ENCODE peak calls at places on chromosome 19, in six cellular contexts. One of them, this sample, is unnamed.

GRCh38 chr19:34711890-34712289 is 22.2 kb upstream of the ZNF181 start:
- DNase-seq in HFFc6: no peak
- DNase-seq in K562: no peak
- DNase-seq in activated B cell treated with CpG ODN at 0.5 μM for 24 hours: no peak
- DNase-seq in NB4: no peak
- DNase-seq in CD4-positive, alpha-beta T cell: no peak
- DNase-seq in this sample: no peak

GRCh38 chr19:33558846-33559245 is 37.3 kb upstream of the PEPD start:
- DNase-seq in K562: no peak
- DNase-seq in CD4-positive, alpha-beta T cell: no peak
- DNase-seq in NB4: no peak
- DNase-seq in activated B cell treated with CpG ODN at 0.5 μM for 24 hours: no peak
- DNase-seq in HFFc6: no peak
- DNase-seq in this sample: no peak

GRCh38 chr19:4970558-4971423 is 1.9 kb downstream of the KDM4B start:
- DNase-seq in K562: peak
- DNase-seq in activated B cell treated with CpG ODN at 0.5 μM for 24 hours: no peak
- DNase-seq in HFFc6: no peak
- DNase-seq in NB4: no peak
- DNase-seq in CD4-positive, alpha-beta T cell: no peak
- DNase-seq in this sample: no peak

GRCh38 chr19:27752530-27753184 is 1460.3 kb downstream of the UQCRFS1 start:
- DNase-seq in NB4: no peak
- DNase-seq in HFFc6: no peak
- DNase-seq in CD4-positive, alpha-beta T cell: no peak
- DNase-seq in activated B cell treated with CpG ODN at 0.5 μM for 24 hours: no peak
- DNase-seq in K562: no peak
- DNase-seq in this sample: no peak

GRCh38 chr19:1633269-1633606 is 19.2 kb downstream of the TCF3 start:
- DNase-seq in activated B cell treated with CpG ODN at 0.5 μM for 24 hours: no peak
- DNase-seq in K562: no peak
- DNase-seq in CD4-positive, alpha-beta T cell: no peak
- DNase-seq in NB4: no peak
- DNase-seq in HFFc6: no peak
- DNase-seq in this sample: no peak

GRCh38 chr19:45922281-45922680 is 7.7 kb upstream of the NANOS2 start:
- DNase-seq in K562: peak
- DNase-seq in NB4: peak
- DNase-seq in HFFc6: no peak
- DNase-seq in CD4-positive, alpha-beta T cell: no peak
- DNase-seq in activated B cell treated with CpG ODN at 0.5 μM for 24 hours: no peak
- DNase-seq in this sample: no peak

GRCh38 chr19:52664461-52664860 is 26.3 kb upstream of the ZNF83 start:
- DNase-seq in K562: peak
- DNase-seq in HFFc6: no peak
- DNase-seq in CD4-positive, alpha-beta T cell: no peak
- DNase-seq in activated B cell treated with CpG ODN at 0.5 μM for 24 hours: no peak
- DNase-seq in NB4: no peak
- DNase-seq in this sample: no peak

GRCh38 chr19:14097532-14098151 is 7.1 kb upstream of the SAMD1 start:
- DNase-seq in activated B cell treated with CpG ODN at 0.5 μM for 24 hours: no peak
- DNase-seq in CD4-positive, alpha-beta T cell: no peak
- DNase-seq in HFFc6: no peak
- DNase-seq in NB4: peak
- DNase-seq in K562: peak
- DNase-seq in this sample: no peak

GRCh38 chr19:17743874-17744273 is 7.4 kb upstream of the FCHO1 start:
- DNase-seq in HFFc6: peak
- DNase-seq in K562: peak
- DNase-seq in CD4-positive, alpha-beta T cell: no peak
- DNase-seq in activated B cell treated with CpG ODN at 0.5 μM for 24 hours: no peak
- DNase-seq in NB4: peak
- DNase-seq in this sample: no peak

GRCh38 chr19:13036366-13036976 is 41.2 kb downstream of the NFIX start:
- DNase-seq in K562: peak
- DNase-seq in HFFc6: peak
- DNase-seq in CD4-positive, alpha-beta T cell: no peak
- DNase-seq in NB4: peak
- DNase-seq in activated B cell treated with CpG ODN at 0.5 μM for 24 hours: no peak
- DNase-seq in this sample: peak

GRCh38 chr19:29054886-29055675 is 157.9 kb downstream of the UQCRFS1 start:
- DNase-seq in K562: no peak
- DNase-seq in CD4-positive, alpha-beta T cell: no peak
- DNase-seq in activated B cell treated with CpG ODN at 0.5 μM for 24 hours: no peak
- DNase-seq in NB4: no peak
- DNase-seq in HFFc6: no peak
- DNase-seq in this sample: no peak

GRCh38 chr19:35618857-35619256 is 6.3 kb downstream of the HAUS5 start:
- DNase-seq in K562: no peak
- DNase-seq in HFFc6: no peak
- DNase-seq in CD4-positive, alpha-beta T cell: no peak
- DNase-seq in NB4: no peak
- DNase-seq in activated B cell treated with CpG ODN at 0.5 μM for 24 hours: no peak
- DNase-seq in this sample: no peak

GRCh38 chr19:44875666-44876418 is 15.2 kb upstream of the TOMM40 start:
- DNase-seq in K562: no peak
- DNase-seq in activated B cell treated with CpG ODN at 0.5 μM for 24 hours: no peak
- DNase-seq in HFFc6: no peak
- DNase-seq in NB4: no peak
- DNase-seq in CD4-positive, alpha-beta T cell: no peak
- DNase-seq in this sample: peak

GRCh38 chr19:42114412-42114811 is 17.8 kb downstream of the POU2F2 start:
- DNase-seq in K562: no peak
- DNase-seq in NB4: no peak
- DNase-seq in HFFc6: no peak
- DNase-seq in CD4-positive, alpha-beta T cell: no peak
- DNase-seq in activated B cell treated with CpG ODN at 0.5 μM for 24 hours: peak
- DNase-seq in this sample: no peak

GRCh38 chr19:52226652-52227051 is 36.8 kb downstream of the PPP2R1A start:
- DNase-seq in K562: no peak
- DNase-seq in NB4: no peak
- DNase-seq in activated B cell treated with CpG ODN at 0.5 μM for 24 hours: no peak
- DNase-seq in CD4-positive, alpha-beta T cell: no peak
- DNase-seq in HFFc6: no peak
- DNase-seq in this sample: no peak

GRCh38 chr19:16943942-16944625 is 55.3 kb downstream of the F2RL3 start:
- DNase-seq in activated B cell treated with CpG ODN at 0.5 μM for 24 hours: no peak
- DNase-seq in NB4: no peak
- DNase-seq in CD4-positive, alpha-beta T cell: no peak
- DNase-seq in K562: no peak
- DNase-seq in HFFc6: no peak
- DNase-seq in this sample: no peak

GRCh38 chr19:47195462-47195861 is 35.5 kb downstream of the BBC3 start:
- DNase-seq in HFFc6: no peak
- DNase-seq in activated B cell treated with CpG ODN at 0.5 μM for 24 hours: no peak
- DNase-seq in NB4: no peak
- DNase-seq in CD4-positive, alpha-beta T cell: no peak
- DNase-seq in K562: no peak
- DNase-seq in this sample: no peak

GRCh38 chr19:4547303-4548237 is 7.7 kb upstream of the LRG1 start:
- DNase-seq in activated B cell treated with CpG ODN at 0.5 μM for 24 hours: no peak
- DNase-seq in CD4-positive, alpha-beta T cell: no peak
- DNase-seq in K562: peak
- DNase-seq in HFFc6: no peak
- DNase-seq in NB4: peak
- DNase-seq in this sample: no peak

GRCh38 chr19:32404939-32405430 is 585 bp upstream of the DPY19L3 start:
- DNase-seq in CD4-positive, alpha-beta T cell: no peak
- DNase-seq in K562: peak
- DNase-seq in HFFc6: no peak
- DNase-seq in activated B cell treated with CpG ODN at 0.5 μM for 24 hours: no peak
- DNase-seq in NB4: no peak
- DNase-seq in this sample: peak

GRCh38 chr19:18009412-18010066 is 1.6 kb downstream of the ARRDC2 start:
- DNase-seq in activated B cell treated with CpG ODN at 0.5 μM for 24 hours: no peak
- DNase-seq in CD4-positive, alpha-beta T cell: no peak
- DNase-seq in NB4: peak
- DNase-seq in HFFc6: no peak
- DNase-seq in K562: no peak
- DNase-seq in this sample: no peak